ENCODE peak calls at places on chromosomes 2 and 18, in eight cellular contexts. F is CD4-positive, alpha-beta T cell; E is CD8-positive, alpha-beta T cell; R is Panc1; G is neuronal stem cell; D is heart left ventricle; N is CD8-positive, alpha-beta memory T cell; J is fibroblast of lung. O is an unnamed sample.

GRCh38 chr2:44572196-44572900 is 210.6 kb downstream of the CAMKMT start:
- DNase-seq in R (peak), G (no peak), N (no peak), F (no peak), D (no peak), E (no peak), J (peak), O (no peak)

GRCh38 chr2:204152616-204153015 is 216.1 kb downstream of the ICOS start:
- DNase-seq in F (no peak), G (no peak), N (no peak), J (peak), R (no peak), D (no peak), E (no peak), O (no peak)

GRCh38 chr2:200306969-200307811 is 697 bp downstream of the SPATS2L start:
- DNase-seq in F (peak), N (peak), D (peak), J (peak), E (peak), R (no peak), G (peak), O (peak)

GRCh38 chr18:8987250-8987649 is 115.2 kb upstream of the NDUFV2 start:
- DNase-seq in J (peak), E (no peak), D (no peak), R (no peak), F (no peak), N (no peak), G (no peak), O (no peak)

GRCh38 chr18:72013512-72013911 is 530.6 kb downstream of the CBLN2 start:
- DNase-seq in R (no peak), D (no peak), G (no peak), F (no peak), N (no peak), E (no peak), J (peak), O (no peak)

GRCh38 chr2:181077128-181077709 is 96.8 kb downstream of the UBE2E3 start:
- DNase-seq in J (peak), N (peak), G (peak), D (no peak), F (no peak), E (peak), R (peak), O (no peak)

GRCh38 chr18:10030816-10031541 is 117.2 kb downstream of the VAPA start:
- DNase-seq in R (no peak), J (no peak), E (no peak), G (no peak), F (no peak), D (no peak), N (no peak), O (no peak)

GRCh38 chr2:80073134-80073561 is 231.4 kb downstream of the LRRTM1 start:
- DNase-seq in E (peak), F (no peak), D (peak), G (peak), N (peak), R (peak), J (peak), O (no peak)

GRCh38 chr2:204131621-204132020 is 195.1 kb downstream of the ICOS start:
- DNase-seq in G (no peak), D (no peak), N (no peak), J (no peak), F (no peak), R (no peak), E (no peak), O (no peak)

GRCh38 chr2:54535599-54536195 is 79.6 kb downstream of the SPTBN1 start:
- DNase-seq in E (no peak), F (no peak), N (no peak), G (no peak), R (no peak), J (no peak), D (peak), O (no peak)

GRCh38 chr2:175153-175786 is 88.6 kb downstream of the SH3YL1 start:
- DNase-seq in R (no peak), F (no peak), N (no peak), E (no peak), D (no peak), J (no peak), G (no peak), O (no peak)

GRCh38 chr18:25648724-25649260 is 296.8 kb upstream of the ZNF521 start:
- DNase-seq in J (peak), E (no peak), D (no peak), N (no peak), G (no peak), R (no peak), F (no peak), O (no peak)

GRCh38 chr2:219571311-219572236 is at the start of gene OBSL1:
- DNase-seq in F (no peak), N (no peak), E (no peak), R (no peak), G (peak), D (peak), J (peak), O (peak)
- H3K27ac ChIP-seq in F (no peak), N (peak), E (no peak), R (peak), G (peak), D (peak), J (peak), O (peak)

GRCh38 chr2:24077535-24077877 is 1.4 kb upstream of the SF3B6 start:
- DNase-seq in G (no peak), R (no peak), D (no peak), N (no peak), F (no peak), J (peak), E (no peak), O (no peak)

GRCh38 chr2:24077879-24078278 is 1.8 kb upstream of the SF3B6 start:
- DNase-seq in D (no peak), N (no peak), E (no peak), G (no peak), F (no peak), R (no peak), J (no peak), O (no peak)

GRCh38 chr2:24075915-24076848 is at the start of gene SF3B6:
- DNase-seq in J (peak), F (peak), D (peak), E (peak), N (peak), R (peak), G (peak), O (peak)

GRCh38 chr2:24076849-24077534 is 866 bp upstream of the SF3B6 start:
- DNase-seq in N (no peak), R (no peak), E (no peak), D (no peak), G (no peak), F (no peak), J (peak), O (peak)

DNA sequence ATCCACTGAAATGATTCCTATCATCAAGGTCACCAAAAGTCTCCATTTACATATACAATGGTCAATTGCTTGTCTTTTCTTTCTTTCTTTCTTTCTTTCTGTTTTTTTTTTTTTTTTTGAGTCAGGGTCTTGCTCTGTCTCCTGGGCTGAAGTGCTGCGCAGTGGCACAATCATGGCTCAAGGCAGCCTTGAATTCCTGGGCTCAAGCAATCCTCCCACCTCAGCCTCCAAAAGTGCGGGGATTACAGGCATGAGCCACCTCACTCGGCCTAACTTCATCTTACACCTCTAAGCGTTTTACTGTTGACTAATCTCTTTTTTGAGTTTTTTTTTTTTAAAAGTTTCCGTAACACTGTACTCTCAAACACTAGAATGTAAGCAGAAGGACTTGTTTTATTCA is 867 bp downstream of the SF3B6 start:
- DNase-seq in R (no peak), J (no peak), D (no peak), F (no peak), G (no peak), N (no peak), E (no peak), O (peak)
- H3K27ac ChIP-seq in R (peak), J (no peak), D (peak), F (peak), G (no peak), N (peak), E (no peak), O (peak)

DNA sequence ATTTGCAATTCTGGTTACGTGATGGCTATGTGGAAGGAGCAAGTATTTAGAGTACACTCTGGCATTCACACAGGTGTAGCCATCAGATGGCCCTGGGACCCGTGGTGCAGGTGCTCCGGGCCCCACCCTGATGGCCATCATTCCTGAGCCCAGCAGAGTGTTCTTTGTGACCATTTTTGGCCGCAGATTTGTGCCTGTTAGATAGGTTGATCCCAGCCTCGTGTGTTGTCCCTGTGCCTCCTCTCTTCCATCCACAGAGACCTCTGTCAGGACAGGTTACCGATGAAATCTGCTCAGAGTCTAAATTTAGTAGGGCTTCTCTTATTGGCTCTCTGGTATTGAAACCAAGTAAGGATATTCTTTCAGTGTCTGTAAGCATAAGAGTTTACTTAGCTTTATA is 33.9 kb downstream of the MAPRE2 start:
- DNase-seq in D (peak), R (no peak), G (no peak), F (no peak), E (no peak), J (no peak), N (no peak), O (no peak)
- H3K27ac ChIP-seq in D (peak), R (no peak), G (no peak), F (no peak), E (no peak), J (no peak), N (no peak), O (peak)

GRCh38 chr2:144519934-144520717 is at the start of gene ZEB2:
- DNase-seq in F (no peak), G (peak), J (peak), N (no peak), E (peak), R (no peak), D (peak), O (peak)

GRCh38 chr2:144519597-144519933 is 354 bp downstream of the ZEB2 start:
- DNase-seq in D (no peak), N (no peak), F (no peak), G (no peak), E (no peak), J (no peak), R (no peak), O (no peak)

GRCh38 chr2:144521702-144522101 is 1.8 kb upstream of the ZEB2 start:
- DNase-seq in F (no peak), E (no peak), J (no peak), D (no peak), N (no peak), R (no peak), G (no peak), O (no peak)

GRCh38 chr2:144518744-144519596 is 949 bp downstream of the ZEB2 start:
- DNase-seq in E (no peak), J (no peak), R (no peak), D (no peak), F (no peak), N (no peak), G (no peak), O (no peak)

DNA sequence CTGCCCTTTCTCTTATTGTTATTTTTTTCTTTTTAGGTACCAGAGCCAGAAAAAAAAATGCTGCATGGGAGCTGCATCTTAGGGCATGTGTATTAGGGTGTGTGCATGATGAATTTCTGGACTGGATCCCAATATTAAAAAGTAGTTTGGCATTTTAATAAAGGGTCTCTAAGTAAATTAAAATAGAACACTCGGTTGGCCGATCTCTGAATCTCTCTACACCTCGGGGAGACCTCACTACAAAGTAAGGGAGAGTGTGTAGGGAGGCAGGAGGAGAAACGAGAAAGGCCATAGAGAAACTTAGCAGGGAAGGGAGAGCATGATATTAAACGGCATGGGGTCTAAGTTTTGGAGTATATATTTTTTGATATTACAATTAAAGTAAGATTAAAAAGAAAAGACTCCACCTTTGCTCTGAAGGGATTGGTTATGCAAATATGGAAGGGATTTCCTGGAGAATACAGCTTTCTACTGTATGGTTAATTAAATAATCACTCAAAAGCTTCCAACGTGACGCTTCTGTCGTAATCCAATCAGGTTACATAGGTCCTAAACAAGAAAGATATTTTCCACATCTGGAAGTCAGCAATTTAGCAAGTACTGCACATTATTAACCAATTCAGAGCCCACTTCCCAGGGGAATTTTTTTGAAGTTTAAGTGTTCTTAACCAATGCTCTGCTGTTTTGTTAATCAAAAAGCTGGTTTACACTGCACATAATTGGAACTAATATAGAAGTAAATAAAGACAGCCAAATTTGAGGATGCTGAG is 984 bp upstream of the ZEB2 start:
- DNase-seq in R (no peak), F (no peak), G (no peak), D (no peak), N (no peak), E (no peak), J (peak), O (no peak)
- H3K27ac ChIP-seq in R (no peak), F (no peak), G (no peak), D (peak), N (no peak), E (no peak), J (peak), O (peak)

GRCh38 chr2:217106650-217107014 is 246.8 kb upstream of the TNP1 start:
- DNase-seq in F (no peak), D (no peak), R (no peak), G (no peak), E (no peak), N (no peak), J (peak), O (no peak)
- H3K27ac ChIP-seq in F (no peak), D (no peak), R (no peak), G (no peak), E (no peak), N (peak), J (peak), O (peak)

DNA sequence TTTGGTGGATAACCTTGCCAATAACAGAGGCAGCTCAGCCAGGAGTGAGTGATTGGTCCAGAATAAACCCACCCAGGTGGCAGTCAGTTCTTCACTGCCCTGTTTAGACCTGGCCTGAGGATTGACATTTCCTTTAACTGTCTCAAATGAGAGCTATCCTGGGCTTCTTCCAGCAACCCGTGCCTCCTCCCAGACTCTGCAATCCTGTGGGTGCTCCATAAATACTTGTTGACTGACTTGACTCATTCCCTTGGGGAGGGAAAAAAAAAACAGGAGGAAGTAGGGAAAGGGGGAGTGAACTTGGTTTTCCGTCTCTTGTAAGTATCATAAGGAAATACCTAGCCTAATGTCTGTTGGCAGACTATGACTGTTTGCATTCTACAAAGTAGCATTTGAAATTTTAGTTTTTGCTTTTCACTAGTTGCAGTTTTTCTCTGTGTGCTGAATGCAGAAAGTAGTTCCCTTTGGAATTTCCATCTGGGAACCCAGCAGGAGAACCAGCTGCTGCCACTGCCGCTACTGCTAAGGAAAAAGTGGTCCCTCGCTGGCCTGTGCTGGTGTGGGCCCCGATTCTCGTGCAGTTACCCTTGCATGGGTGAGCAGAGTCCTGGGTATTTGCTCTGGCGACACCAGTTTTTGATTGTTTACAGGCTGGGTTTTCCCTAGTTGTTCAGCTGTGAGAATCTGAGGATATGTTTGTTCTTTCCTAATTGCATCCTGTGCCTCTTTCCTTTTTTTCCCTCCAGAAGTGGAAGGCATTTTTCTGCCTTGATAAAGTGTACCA is 78.9 kb downstream of the TGOLN2 start:
- DNase-seq in G (no peak), E (no peak), N (no peak), D (no peak), R (peak), J (peak), F (no peak), O (no peak)
- H3K27ac ChIP-seq in G (no peak), E (no peak), N (no peak), D (peak), R (peak), J (peak), F (no peak), O (peak)

O was measured in coronary artery.